ENCODE peak calls at places on chromosome 15, in ten cellular contexts. M is MM.1S, W is uterus, U is NCI-H774, R is adrenal gland, D is neural crest cell, F is NCI-H69, I is fibroblast of gingiva, S is NB4, K is mucosa of descending colon. O is an unnamed sample.

GRCh38 chr15:44633603-44634002 is 29.9 kb downstream of the SPG11 start:
- DNase-seq in M (no peak), W (no peak), U (no peak), R (no peak), D (no peak), F (no peak), I (peak), S (peak), K (no peak), O (no peak)

GRCh38 chr15:76342046-76342381 is 5.4 kb downstream of the ISL2 start:
- DNase-seq in M (no peak), W (no peak), U (no peak), R (no peak), D (peak), F (peak), I (no peak), S (no peak), K (no peak), O (no peak)

GRCh38 chr15:66962522-66962921 is 102.9 kb upstream of the SMAD3 start:
- DNase-seq in M (no peak), W (no peak), U (no peak), R (no peak), D (no peak), F (no peak), I (no peak), S (no peak), K (no peak), O (no peak)

GRCh38 chr15:87557871-87558270 is 698.7 kb downstream of the NTRK3 start:
- DNase-seq in M (no peak), W (no peak), U (no peak), R (no peak), D (no peak), F (no peak), I (no peak), S (no peak), K (no peak), O (no peak)

GRCh38 chr15:93072440-93073394 is 16.3 kb downstream of the RGMA start:
- DNase-seq in M (no peak), W (peak), U (no peak), R (peak), D (peak), F (peak), I (peak), S (peak), K (no peak), O (peak)

GRCh38 chr15:70096215-70096974 is 1.3 kb downstream of the TLE3 start:
- DNase-seq in M (peak), W (peak), U (no peak), R (peak), D (peak), F (peak), I (peak), S (peak), K (peak), O (peak)

GRCh38 chr15:85339976-85340665 is 40.3 kb upstream of the AKAP13 start:
- DNase-seq in M (no peak), W (no peak), U (no peak), R (no peak), D (no peak), F (no peak), I (no peak), S (no peak), K (no peak), O (no peak)

GRCh38 chr15:76994496-76994895 is 430 bp upstream of the PSTPIP1 start:
- DNase-seq in M (no peak), W (no peak), U (no peak), R (no peak), D (no peak), F (no peak), I (no peak), S (no peak), K (no peak), O (no peak)

GRCh38 chr15:46091860-46092450 is 457.1 kb downstream of the SQOR start:
- DNase-seq in M (peak), W (no peak), U (no peak), R (peak), D (peak), F (peak), I (no peak), S (peak), K (no peak), O (no peak)

GRCh38 chr15:37101634-37102314 is 1.4 kb upstream of the MEIS2 start:
- DNase-seq in M (peak), W (peak), U (peak), R (peak), D (peak), F (peak), I (peak), S (peak), K (peak), O (peak)

GRCh38 chr15:39602143-39602542 is 21.3 kb downstream of the THBS1 start:
- DNase-seq in M (no peak), W (no peak), U (no peak), R (no peak), D (no peak), F (no peak), I (no peak), S (no peak), K (no peak), O (no peak)